ENCODE peak calls at places on chromosomes 11 and 22, in six cellular contexts. Q is IMR-90; O is activated T-helper 1 cell treated with anti-CD3 and anti-CD28 coated beads, Interleukin-12 subunit alpha, Interleukin-12 subunit beta, Interleukin-2, Interleukin-4 antibody, amounts not matched to agents 30 ng/mL and 10 ng/mL and 1 ng/mL, durations not matched to agents 14 hours and 24 hours and 36 hours; Y is GM23338; N is GOT3; E is DND-41. W is an unnamed sample.
A peak's percentile ranks its signal among the peaks of the same experiment; 100 is the strongest.

GRCh38 chr11:61516191-61516590 is 7.6 kb downstream of the LRRC10B start:
- DNase-seq in Y (peak; percentile 92), N (no peak), E (no peak), O (no peak), Q (no peak), W (no peak)

GRCh38 chr11:4467811-4468606 is 14.4 kb upstream of the OR52K1 start:
- DNase-seq in Q (no peak), N (no peak), O (no peak), E (no peak), Y (no peak), W (no peak)

GRCh38 chr11:20474951-20475517 is 87.5 kb downstream of the PRMT3 start:
- DNase-seq in O (no peak), N (no peak), E (no peak), Q (no peak), Y (no peak), W (no peak)

GRCh38 chr11:63850946-63851345 is 12.0 kb downstream of the MARK2 start:
- DNase-seq in N (no peak), Q (no peak), O (no peak), Y (no peak), E (no peak), W (no peak)

GRCh38 chr11:6253196-6253595 is 6.4 kb upstream of the CCKBR start:
- DNase-seq in N (no peak), Y (no peak), E (no peak), Q (no peak), O (no peak), W (no peak)

GRCh38 chr11:69269926-69270697 is 23.8 kb upstream of the MYEOV start:
- DNase-seq in Q (no peak), E (no peak), Y (no peak), N (no peak), O (no peak), W (no peak)

GRCh38 chr11:86672007-86672621 is at the start of gene ME3:
- DNase-seq in E (peak; percentile 57), O (peak; percentile 47), Y (peak; percentile 63), N (no peak), Q (peak; percentile 44), W (peak; percentile 15)

GRCh38 chr11:1471736-1472135 is 14.8 kb downstream of the MOB2 start:
- DNase-seq in Q (no peak), Y (no peak), E (no peak), O (no peak), N (no peak), W (no peak)

GRCh38 chr22:32308191-32308590 is 49.5 kb upstream of the RFPL3 start:
- DNase-seq in E (no peak), N (no peak), O (no peak), Y (no peak), Q (no peak), W (no peak)

GRCh38 chr22:48493733-48494132 is 1333.9 kb downstream of the BRD1 start:
- DNase-seq in Y (no peak), N (no peak), E (no peak), O (no peak), Q (no peak), W (no peak)

GRCh38 chr22:20111045-20111688 is 4.7 kb upstream of the RANBP1 start:
- DNase-seq in Y (peak; percentile 78), N (no peak), Q (peak; percentile 5), E (peak; percentile 75), O (no peak), W (no peak)

GRCh38 chr11:57482782-57483569 is 22.6 kb downstream of the RTN4RL2 start:
- DNase-seq in O (peak; percentile 30), Q (peak; percentile 21), Y (peak; percentile 88), E (peak; percentile 76), N (no peak), W (no peak)

GRCh38 chr11:8826901-8827560 is 84.0 kb upstream of the AKIP1 start:
- DNase-seq in Q (no peak), E (no peak), N (no peak), O (no peak), Y (peak; percentile 19), W (no peak)

GRCh38 chr11:67582026-67582425 is 1.6 kb upstream of the GSTP1 start:
- DNase-seq in Q (no peak), O (no peak), E (no peak), Y (no peak), N (no peak), W (no peak)

GRCh38 chr22:21974058-21974649 is 8.4 kb downstream of the TOP3B start:
- DNase-seq in E (no peak), O (no peak), N (no peak), Q (no peak), Y (no peak), W (no peak)

GRCh38 chr11:97963528-97964331 is 1057.0 kb upstream of the CNTN5 start:
- DNase-seq in N (no peak), Y (no peak), E (no peak), Q (peak; percentile 36), O (no peak), W (no peak)

GRCh38 chr11:126510621-126511370 is 155.3 kb downstream of the ST3GAL4 start:
- DNase-seq in O (no peak), N (no peak), Q (peak; percentile 15), E (no peak), Y (no peak), W (no peak)

GRCh38 chr22:42857845-42858481 is 890 bp upstream of the ARFGAP3 start:
- DNase-seq in Q (no peak), O (no peak), Y (no peak), E (peak; percentile 10), N (no peak), W (no peak)

GRCh38 chr11:135069884-135070283 is 657.8 kb upstream of the B3GAT1 start:
- DNase-seq in Q (peak; percentile 15), Y (no peak), E (no peak), O (no peak), N (no peak), W (no peak)

GRCh38 chr22:50700387-50701075 is 27.9 kb downstream of the SHANK3 start:
- DNase-seq in O (no peak), N (no peak), E (no peak), Q (no peak), Y (no peak), W (no peak)

GRCh38 chr22:32354360-32355351 is 3.0 kb upstream of the RFPL3 start:
- DNase-seq in Y (peak; percentile 53), N (no peak), Q (peak; percentile 67), O (no peak), E (no peak), W (no peak)

GRCh38 chr22:36285545-36285944 is 32.6 kb downstream of the APOL1 start:
- DNase-seq in O (no peak), Y (no peak), N (no peak), Q (no peak), E (no peak), W (no peak)

GRCh38 chr11:99822846-99823565 is 802.3 kb downstream of the CNTN5 start:
- DNase-seq in E (no peak), O (no peak), Q (peak; percentile 7), N (no peak), Y (no peak), W (no peak)

GRCh38 chr11:10762913-10763421 is 11.9 kb downstream of the CTR9 start:
- DNase-seq in N (no peak), O (no peak), Q (no peak), E (no peak), Y (no peak), W (no peak)

GRCh38 chr11:76823481-76824028 is 37.2 kb upstream of the ACER3 start:
- DNase-seq in Y (peak; percentile 52), N (no peak), E (no peak), O (no peak), Q (peak; percentile 76), W (no peak)

GRCh38 chr11:32594272-32594671 is 10.6 kb downstream of the EIF3M start:
- DNase-seq in O (no peak), E (no peak), N (no peak), Q (no peak), Y (no peak), W (no peak)

GRCh38 chr11:13292970-13293369 is 15.4 kb downstream of the BMAL1 start:
- DNase-seq in N (no peak), Q (no peak), E (no peak), Y (peak; percentile 29), O (no peak), W (no peak)

GRCh38 chr11:126354631-126355323 is 709 bp upstream of the ST3GAL4 start:
- DNase-seq in E (peak; percentile 36), O (no peak), Y (no peak), N (no peak), Q (no peak), W (no peak)

GRCh38 chr11:15852179-15852578 is 504.2 kb downstream of the SOX6 start:
- DNase-seq in E (no peak), N (no peak), Y (peak; percentile 53), Q (peak; percentile 35), O (no peak), W (no peak)

GRCh38 chr11:44693654-44694119 is 33.1 kb upstream of the TSPAN18 start:
- DNase-seq in Q (no peak), Y (no peak), N (no peak), O (no peak), E (no peak), W (no peak)

GRCh38 chr11:113986351-113987140 is 11.6 kb downstream of the HTR3A start:
- DNase-seq in O (no peak), N (no peak), E (no peak), Y (no peak), Q (no peak), W (no peak)

GRCh38 chr22:24594569-24595120 is 1.8 kb upstream of the LRRC75B start:
- DNase-seq in E (no peak), Y (no peak), Q (no peak), N (no peak), O (no peak), W (no peak)

GRCh38 chr22:41022470-41023298 is 69.7 kb upstream of the EP300 start:
- DNase-seq in O (peak; percentile 68), Q (peak; percentile 76), Y (peak; percentile 96), N (no peak), E (peak; percentile 94), W (peak; percentile 43)

GRCh38 chr11:13118194-13118593 is 109.1 kb downstream of the RASSF10 start:
- DNase-seq in Q (peak; percentile 97), O (no peak), E (no peak), Y (no peak), N (no peak), W (no peak)

GRCh38 chr22:47401592-47401898 is 639.1 kb downstream of the TBC1D22A start:
- DNase-seq in Y (no peak), O (no peak), E (no peak), N (no peak), Q (no peak), W (no peak)

GRCh38 chr11:66727883-66728759 is 895 bp downstream of the SPTBN2 start:
- DNase-seq in E (no peak), N (no peak), Q (no peak), Y (peak; percentile 56), O (no peak), W (no peak)